ENCODE peak calls at places on chromosomes 5 and 9, in nine cellular contexts. M is NCI-H1417; T is HFFc6; J is NCI-H1105 treated with DMSO at 0.1 percent for 48 hours; I is HEK293T; Z is CD8-positive, alpha-beta memory T cell; W is glutamatergic neuron; S is left lung; L is T-helper 9 cell. R is an unnamed sample.

GRCh38 chr5:175214152-175214551 is 229.8 kb downstream of the DRD1 start:
- DNase-seq in S (no peak), L (no peak), Z (no peak), M (no peak), W (no peak), J (no peak), T (peak; percentile 87), I (no peak), R (no peak)

GRCh38 chr5:56319281-56320242 is 86.4 kb upstream of the ANKRD55 start:
- DNase-seq in M (no peak), L (no peak), W (no peak), J (no peak), Z (no peak), S (peak; percentile 37), T (no peak), I (no peak), R (no peak)

GRCh38 chr9:110619831-110620230 is 40.3 kb upstream of the SVEP1 start:
- DNase-seq in Z (no peak), L (no peak), I (no peak), M (no peak), W (no peak), T (peak; percentile 33), J (no peak), S (no peak), R (no peak)

GRCh38 chr9:27142299-27142930 is 33.4 kb downstream of the TEK start:
- DNase-seq in W (no peak), S (no peak), Z (no peak), M (no peak), J (no peak), L (no peak), T (no peak), I (no peak), R (no peak)

GRCh38 chr5:75588666-75589065 is 22.6 kb upstream of the ANKDD1B start:
- DNase-seq in W (no peak), Z (no peak), J (no peak), M (no peak), S (no peak), I (no peak), L (no peak), T (no peak), R (no peak)

GRCh38 chr5:89128930-89129625 is 246.1 kb upstream of the MEF2C start:
- DNase-seq in I (peak; percentile 7), M (no peak), T (no peak), L (no peak), W (no peak), J (no peak), S (no peak), Z (no peak), R (no peak)

GRCh38 chr5:178547052-178547666 is 43.0 kb downstream of the COL23A1 start:
- DNase-seq in W (no peak), Z (no peak), L (no peak), J (no peak), I (no peak), T (no peak), M (no peak), S (no peak), R (no peak)

GRCh38 chr9:129333961-129334743 is 156.1 kb upstream of the IER5L start:
- DNase-seq in I (peak; percentile 42), M (peak; percentile 92), S (peak; percentile 99), J (no peak), T (peak; percentile 79), Z (no peak), W (peak; percentile 41), L (no peak), R (peak; percentile 90)

GRCh38 chr5:86786955-86787354 is 169.2 kb downstream of the COX7C start:
- DNase-seq in Z (no peak), S (no peak), J (no peak), W (no peak), I (peak; percentile 7), L (no peak), M (peak; percentile 17), T (no peak), R (peak; percentile 53)

GRCh38 chr5:147481376-147481775 is 28.5 kb downstream of the DPYSL3 start:
- DNase-seq in Z (no peak), I (no peak), W (no peak), S (no peak), J (no peak), M (no peak), T (peak; percentile 69), L (no peak), R (no peak)